ENCODE peak calls at places on chromosome 2, in eight cellular contexts. F, U, P, Q, Y, N, J and Z are unnamed samples. For H3K4me1, the result is how much of the 10 kb centered on the place peaks cover.

GRCh38 chr2:134717706-134718094 is 1.1 kb downstream of the TMEM163 start:
- DNase-seq in F (no peak), U (no peak), P (no peak), Q (no peak), Y (no peak), N (no peak), J (no peak), Z (no peak)

GRCh38 chr2:136764397-136765255 is 719 bp upstream of the THSD7B start:
- DNase-seq in F (no peak), U (no peak), P (no peak), Q (no peak), Y (no peak), N (no peak), J (no peak), Z (no peak)

GRCh38 chr2:240799183-240799740 is 20.8 kb downstream of the KIF1A start:
- DNase-seq in F (no peak), U (no peak), P (no peak), Q (no peak), Y (no peak), N (peak), J (peak), Z (peak)

GRCh38 chr2:86673976-86674670 is 46.0 kb upstream of the RMND5A start:
- DNase-seq in F (no peak), U (no peak), P (no peak), Q (no peak), Y (no peak), N (no peak), J (peak), Z (no peak)

GRCh38 chr2:204251118-204251757 is 294.0 kb upstream of the PARD3B start:
- DNase-seq in F (no peak), U (no peak), P (no peak), Q (no peak), Y (no peak), N (no peak), J (no peak), Z (no peak)

GRCh38 chr2:11344956-11345671 is 678 bp upstream of the ROCK2 start:
- DNase-seq in F (peak), U (peak), P (peak), Q (peak), Y (no peak), N (no peak), J (peak), Z (peak)

GRCh38 chr2:224952942-224953657 is 89.2 kb downstream of the DOCK10 start:
- DNase-seq in F (peak), U (peak), P (no peak), Q (no peak), Y (no peak), N (no peak), J (no peak), Z (no peak)

GRCh38 chr2:151156943-151157705 is 104.5 kb downstream of the RBM43 start:
- DNase-seq in F (no peak), U (no peak), P (no peak), Q (no peak), Y (no peak), N (no peak), J (peak), Z (no peak)

GRCh38 chr2:73451263-73451972 is 65.8 kb downstream of the ALMS1 start:
- DNase-seq in F (no peak), U (no peak), P (no peak), Q (peak), Y (no peak), N (no peak), J (no peak), Z (no peak)

GRCh38 chr2:223870840-223871618 is 33.6 kb upstream of the AP1S3 start:
- DNase-seq in F (no peak), U (no peak), P (peak), Q (no peak), Y (no peak), N (no peak), J (peak), Z (no peak)

GRCh38 chr2:67515021-67515420 is 117.9 kb downstream of the ETAA1 start:
- DNase-seq in F (no peak), U (no peak), P (no peak), Q (no peak), Y (no peak), N (no peak), J (no peak), Z (no peak)

GRCh38 chr2:171289938-171290480 is 129.3 kb upstream of the TLK1 start:
- DNase-seq in F (no peak), U (no peak), P (no peak), Q (no peak), Y (no peak), N (no peak), J (no peak), Z (no peak)

GRCh38 chr2:163735692-163736432 is at the start of gene FIGN:
- DNase-seq in F (no peak), U (peak), P (peak), Q (peak), Y (peak), N (peak), J (peak), Z (no peak)

GRCh38 chr2:207498427-207498826 is 31.3 kb upstream of the CREB1 start:
- DNase-seq in F (no peak), U (no peak), P (no peak), Q (no peak), Y (no peak), N (no peak), J (no peak), Z (no peak)

GRCh38 chr2:145184741-145185671 is 665.1 kb upstream of the ZEB2 start:
- DNase-seq in F (no peak), U (no peak), P (peak), Q (no peak), Y (no peak), N (no peak), J (peak), Z (no peak)

GRCh38 chr2:16908671-16909070 is 243.0 kb upstream of the CYRIA start:
- DNase-seq in F (no peak), U (no peak), P (peak), Q (no peak), Y (no peak), N (no peak), J (no peak), Z (no peak)

GRCh38 chr2:178110681-178111080 is 1.6 kb upstream of the RBM45 start:
- DNase-seq in F (no peak), U (no peak), P (no peak), Q (no peak), Y (no peak), N (no peak), J (no peak), Z (no peak)

GRCh38 chr2:191206613-191207471 is 38.4 kb upstream of the MYO1B start:
- DNase-seq in F (peak), U (no peak), P (no peak), Q (no peak), Y (no peak), N (no peak), J (no peak), Z (no peak)

GRCh38 chr2:2296400-2296799 is 34.7 kb downstream of the MYT1L start:
- DNase-seq in F (no peak), U (no peak), P (no peak), Q (no peak), Y (no peak), N (no peak), J (no peak), Z (no peak)

GRCh38 chr2:171146633-171147032 is 14.1 kb downstream of the TLK1 start:
- DNase-seq in F (no peak), U (no peak), P (no peak), Q (no peak), Y (no peak), N (no peak), J (peak), Z (no peak)

GRCh38 chr2:240769096-240769495 is 50.9 kb downstream of the KIF1A start:
- DNase-seq in F (no peak), U (no peak), P (no peak), Q (no peak), Y (no peak), N (no peak), J (no peak), Z (no peak)

GRCh38 chr2:219460424-219460926 is 25.8 kb downstream of the SPEG start:
- DNase-seq in F (no peak), U (no peak), P (peak), Q (peak), Y (no peak), N (no peak), J (peak), Z (no peak)
- H3K27ac ChIP-seq in F (no peak), U (no peak), P (no peak), Q (peak), Y (peak), N (peak), J (peak), Z (no peak)

GRCh38 chr2:129117427-129117826 is 798.8 kb upstream of the HS6ST1 start:
- DNase-seq in F (no peak), U (no peak), P (no peak), Q (no peak), Y (no peak), N (no peak), J (peak), Z (no peak)
- H3K4me1 ChIP-seq in F (under half), U (under half), P (under half), Q (under half), Y (under half), N (under half), J (under half), Z (under half)

GRCh38 chr2:69243652-69244051 is 143.4 kb downstream of the GFPT1 start:
- DNase-seq in F (no peak), U (no peak), P (no peak), Q (no peak), Y (no peak), N (no peak), J (no peak), Z (no peak)

GRCh38 chr2:69241664-69242063 is 145.4 kb downstream of the GFPT1 start:
- DNase-seq in F (no peak), U (no peak), P (no peak), Q (no peak), Y (no peak), N (no peak), J (no peak), Z (no peak)

GRCh38 chr2:69244889-69245288 is 142.1 kb downstream of the GFPT1 start:
- DNase-seq in F (no peak), U (no peak), P (no peak), Q (no peak), Y (no peak), N (no peak), J (no peak), Z (no peak)

GRCh38 chr2:69241039-69241586 is 145.9 kb downstream of the GFPT1 start:
- DNase-seq in F (no peak), U (no peak), P (peak), Q (no peak), Y (no peak), N (no peak), J (no peak), Z (no peak)

GRCh38 chr2:69242651-69243051 is 144.4 kb downstream of the GFPT1 start:
- DNase-seq in F (no peak), U (no peak), P (peak), Q (no peak), Y (no peak), N (no peak), J (no peak), Z (no peak)
- H3K27ac ChIP-seq in F (no peak), U (no peak), P (peak), Q (no peak), Y (no peak), N (no peak), J (no peak), Z (no peak)

GRCh38 chr2:64652231-64653173 is 1.2 kb downstream of the SERTAD2 start:
- DNase-seq in F (no peak), U (peak), P (peak), Q (peak), Y (no peak), N (no peak), J (peak), Z (no peak)

GRCh38 chr2:64654993-64655666 is 1.4 kb upstream of the SERTAD2 start:
- DNase-seq in F (no peak), U (no peak), P (no peak), Q (peak), Y (no peak), N (no peak), J (peak), Z (no peak)

GRCh38 chr2:64651590-64651989 is 2.1 kb downstream of the SERTAD2 start:
- DNase-seq in F (no peak), U (no peak), P (no peak), Q (peak), Y (no peak), N (no peak), J (no peak), Z (no peak)

GRCh38 chr2:64654063-64654811 is 524 bp upstream of the SERTAD2 start:
- DNase-seq in F (peak), U (peak), P (peak), Q (peak), Y (peak), N (peak), J (peak), Z (no peak)

GRCh38 chr2:64653174-64654062 is at the start of gene SERTAD2:
- DNase-seq in F (peak), U (peak), P (peak), Q (peak), Y (peak), N (peak), J (peak), Z (peak)
- H3K4me1 ChIP-seq in F (half or more), U (under half), P (under half), Q (under half), Y (under half), N (under half), J (half or more), Z (under half)

GRCh38 chr2:29105375-29105774 is 9.8 kb upstream of the CLIP4 start:
- DNase-seq in F (no peak), U (no peak), P (no peak), Q (no peak), Y (no peak), N (no peak), J (no peak), Z (no peak)

GRCh38 chr2:29108225-29108624 is 7.0 kb upstream of the CLIP4 start:
- DNase-seq in F (no peak), U (no peak), P (peak), Q (peak), Y (no peak), N (no peak), J (peak), Z (no peak)

GRCh38 chr2:29104589-29105164 is 10.5 kb upstream of the CLIP4 start:
- DNase-seq in F (no peak), U (no peak), P (no peak), Q (no peak), Y (no peak), N (no peak), J (no peak), Z (no peak)

GRCh38 chr2:29106980-29107388 is 8.2 kb upstream of the CLIP4 start:
- DNase-seq in F (no peak), U (no peak), P (peak), Q (no peak), Y (no peak), N (no peak), J (peak), Z (no peak)

GRCh38 chr2:29106241-29106640 is 9.0 kb upstream of the CLIP4 start:
- DNase-seq in F (no peak), U (no peak), P (no peak), Q (no peak), Y (no peak), N (no peak), J (no peak), Z (no peak)
- H3K27ac ChIP-seq in F (no peak), U (no peak), P (no peak), Q (no peak), Y (no peak), N (peak), J (no peak), Z (no peak)

GRCh38 chr2:26723475-26723874 is 31.0 kb downstream of the KCNK3 start:
- DNase-seq in F (no peak), U (no peak), P (no peak), Q (no peak), Y (no peak), N (no peak), J (no peak), Z (no peak)

GRCh38 chr2:26722911-26723310 is 30.4 kb downstream of the KCNK3 start:
- DNase-seq in F (no peak), U (no peak), P (no peak), Q (no peak), Y (no peak), N (no peak), J (no peak), Z (no peak)

GRCh38 chr2:26722328-26722727 is 29.8 kb downstream of the KCNK3 start:
- DNase-seq in F (no peak), U (no peak), P (no peak), Q (no peak), Y (no peak), N (no peak), J (no peak), Z (no peak)

GRCh38 chr2:26720322-26721166 is 28.0 kb downstream of the KCNK3 start:
- DNase-seq in F (no peak), U (peak), P (peak), Q (peak), Y (peak), N (peak), J (peak), Z (no peak)

GRCh38 chr2:26721267-26722032 is 28.9 kb downstream of the KCNK3 start:
- DNase-seq in F (no peak), U (peak), P (no peak), Q (no peak), Y (no peak), N (no peak), J (peak), Z (no peak)
- H3K4me1 ChIP-seq in F (under half), U (under half), P (under half), Q (under half), Y (half or more), N (under half), J (under half), Z (under half)

GRCh38 chr2:197674546-197674945 is 841 bp downstream of the RFTN2 start:
- DNase-seq in F (no peak), U (no peak), P (peak), Q (no peak), Y (no peak), N (no peak), J (peak), Z (no peak)

GRCh38 chr2:197673142-197673541 is 2.2 kb downstream of the RFTN2 start:
- DNase-seq in F (no peak), U (no peak), P (no peak), Q (no peak), Y (no peak), N (no peak), J (no peak), Z (no peak)

GRCh38 chr2:197673606-197674005 is 1.8 kb downstream of the RFTN2 start:
- DNase-seq in F (no peak), U (no peak), P (no peak), Q (no peak), Y (no peak), N (no peak), J (no peak), Z (no peak)

GRCh38 chr2:197674060-197674459 is 1.3 kb downstream of the RFTN2 start:
- DNase-seq in F (no peak), U (no peak), P (peak), Q (no peak), Y (no peak), N (no peak), J (no peak), Z (no peak)

GRCh38 chr2:197672494-197672893 is 2.9 kb downstream of the RFTN2 start:
- DNase-seq in F (no peak), U (no peak), P (no peak), Q (no peak), Y (no peak), N (no peak), J (no peak), Z (no peak)
- H3K27ac ChIP-seq in F (no peak), U (no peak), P (no peak), Q (no peak), Y (no peak), N (no peak), J (no peak), Z (no peak)

GRCh38 chr2:9548506-9548905 is 7.1 kb downstream of the ADAM17 start:
- DNase-seq in F (no peak), U (no peak), P (peak), Q (peak), Y (no peak), N (no peak), J (peak), Z (no peak)

GRCh38 chr2:9545502-9545901 is 10.1 kb downstream of the ADAM17 start:
- DNase-seq in F (no peak), U (no peak), P (no peak), Q (no peak), Y (no peak), N (no peak), J (no peak), Z (no peak)

GRCh38 chr2:9552491-9553178 is 3.0 kb downstream of the ADAM17 start:
- DNase-seq in F (no peak), U (no peak), P (peak), Q (peak), Y (no peak), N (no peak), J (peak), Z (no peak)

GRCh38 chr2:9547272-9547991 is 8.2 kb downstream of the ADAM17 start:
- DNase-seq in F (no peak), U (no peak), P (peak), Q (no peak), Y (no peak), N (no peak), J (peak), Z (no peak)

GRCh38 chr2:9549420-9549819 is 6.2 kb downstream of the ADAM17 start:
- DNase-seq in F (no peak), U (no peak), P (no peak), Q (no peak), Y (no peak), N (no peak), J (no peak), Z (no peak)
- H3K4me1 ChIP-seq in F (half or more), U (under half), P (under half), Q (under half), Y (half or more), N (under half), J (under half), Z (under half)

GRCh38 chr2:42944744-42945415 is 152.5 kb upstream of the HAAO start:
- DNase-seq in F (no peak), U (no peak), P (no peak), Q (peak), Y (no peak), N (no peak), J (peak), Z (no peak)

GRCh38 chr2:42939411-42940206 is 147.2 kb upstream of the HAAO start:
- DNase-seq in F (no peak), U (no peak), P (no peak), Q (no peak), Y (no peak), N (no peak), J (no peak), Z (no peak)

GRCh38 chr2:42941633-42942176 is 149.3 kb upstream of the HAAO start:
- DNase-seq in F (no peak), U (no peak), P (no peak), Q (no peak), Y (no peak), N (no peak), J (no peak), Z (no peak)

GRCh38 chr2:42942214-42942989 is 150.0 kb upstream of the HAAO start:
- DNase-seq in F (no peak), U (no peak), P (no peak), Q (no peak), Y (no peak), N (no peak), J (no peak), Z (no peak)

GRCh38 chr2:42942990-42943493 is 150.7 kb upstream of the HAAO start:
- DNase-seq in F (no peak), U (no peak), P (no peak), Q (no peak), Y (no peak), N (no peak), J (no peak), Z (no peak)
- H3K27ac ChIP-seq in F (no peak), U (no peak), P (no peak), Q (no peak), Y (no peak), N (no peak), J (no peak), Z (no peak)